ENCODE peak calls at places on chromosomes 7 and 10, in four cellular contexts. One of them, this sample, is unnamed.

GRCh38 chr7:26428571-26428970 is 136.9 kb downstream of the SNX10 start:
- DNase-seq in right cardiac atrium: no peak
- DNase-seq in EH: no peak
- DNase-seq in dorsolateral prefrontal cortex: no peak
- DNase-seq in this sample: peak

GRCh38 chr7:335358-336148 is 45.6 kb downstream of the FOXL3 start:
- DNase-seq in EH: no peak
- DNase-seq in dorsolateral prefrontal cortex: no peak
- DNase-seq in right cardiac atrium: no peak
- DNase-seq in this sample: no peak

GRCh38 chr7:138063400-138063799 is 12.9 kb upstream of the AKR1D1 start:
- DNase-seq in right cardiac atrium: no peak
- DNase-seq in dorsolateral prefrontal cortex: no peak
- DNase-seq in EH: no peak
- DNase-seq in this sample: no peak

GRCh38 chr10:116211682-116212081 is 61.3 kb downstream of the GFRA1 start:
- DNase-seq in dorsolateral prefrontal cortex: no peak
- DNase-seq in EH: peak
- DNase-seq in right cardiac atrium: no peak
- DNase-seq in this sample: peak

GRCh38 chr10:110286841-110287240 is 17.9 kb downstream of the SMNDC1 start:
- DNase-seq in EH: no peak
- DNase-seq in dorsolateral prefrontal cortex: no peak
- DNase-seq in right cardiac atrium: no peak
- DNase-seq in this sample: no peak

GRCh38 chr10:101301111-101301731 is 52.7 kb upstream of the BTRC start:
- DNase-seq in right cardiac atrium: no peak
- DNase-seq in dorsolateral prefrontal cortex: no peak
- DNase-seq in EH: peak
- DNase-seq in this sample: no peak

GRCh38 chr7:125363873-125364272 is 434.2 kb upstream of the POT1 start:
- DNase-seq in EH: peak
- DNase-seq in right cardiac atrium: no peak
- DNase-seq in dorsolateral prefrontal cortex: no peak
- DNase-seq in this sample: peak

GRCh38 chr7:47884675-47885074 is 63.6 kb downstream of the PKD1L1 start:
- DNase-seq in EH: no peak
- DNase-seq in right cardiac atrium: no peak
- DNase-seq in dorsolateral prefrontal cortex: no peak
- DNase-seq in this sample: no peak

GRCh38 chr7:137880432-137880831 is 33.7 kb upstream of the DGKI start:
- DNase-seq in EH: peak
- DNase-seq in right cardiac atrium: no peak
- DNase-seq in dorsolateral prefrontal cortex: no peak
- DNase-seq in this sample: peak

GRCh38 chr10:21002097-21002878 is 105.2 kb upstream of the NEBL start:
- DNase-seq in right cardiac atrium: no peak
- DNase-seq in dorsolateral prefrontal cortex: no peak
- DNase-seq in EH: no peak
- DNase-seq in this sample: peak

GRCh38 chr7:97004931-97005763 is at the start of gene DLX6:
- DNase-seq in right cardiac atrium: peak
- DNase-seq in EH: peak
- DNase-seq in dorsolateral prefrontal cortex: peak
- DNase-seq in this sample: no peak

GRCh38 chr7:158239290-158239981 is 348.2 kb downstream of the PTPRN2 start:
- DNase-seq in EH: no peak
- DNase-seq in right cardiac atrium: peak
- DNase-seq in dorsolateral prefrontal cortex: no peak
- DNase-seq in this sample: no peak

GRCh38 chr10:131830446-131831130 is 70.2 kb upstream of the PPP2R2D start:
- DNase-seq in dorsolateral prefrontal cortex: no peak
- DNase-seq in EH: no peak
- DNase-seq in right cardiac atrium: no peak
- DNase-seq in this sample: no peak

GRCh38 chr10:103472005-103472404 is 7.0 kb downstream of the CALHM3 start:
- DNase-seq in right cardiac atrium: no peak
- DNase-seq in dorsolateral prefrontal cortex: no peak
- DNase-seq in EH: no peak
- DNase-seq in this sample: no peak

GRCh38 chr7:99448855-99449254 is 10.1 kb downstream of the CPSF4 start:
- DNase-seq in EH: no peak
- DNase-seq in right cardiac atrium: no peak
- DNase-seq in dorsolateral prefrontal cortex: no peak
- DNase-seq in this sample: no peak

This sample was measured in retinal pigment epithelial cell.